ENCODE peak calls at places on chromosomes 16 and 17, in six cellular contexts. Y is endothelial cell of umbilical vein, S is K562, L is GM12878, Q is HepG2, E is A549. F is an unnamed sample.
A peak's percentile ranks its signal among the peaks of the same experiment; 100 is the strongest.

GRCh38 chr16:53213542-53213941 is 158.8 kb downstream of the CHD9 start:
- DNase-seq in Y (no peak), S (no peak), L (no peak), Q (no peak), E (no peak), F (no peak)

GRCh38 chr17:57970706-57971105 is 15.5 kb upstream of the CUEDC1 start:
- DNase-seq in Y (peak; percentile 26), S (no peak), L (no peak), Q (no peak), E (no peak), F (no peak)

GRCh38 chr17:27366438-27366837 is 72.5 kb downstream of the WSB1 start:
- DNase-seq in Y (no peak), S (no peak), L (no peak), Q (no peak), E (no peak), F (no peak)

GRCh38 chr17:47914296-47914948 is 18.4 kb downstream of the SP2 start:
- DNase-seq in Y (no peak), S (no peak), L (no peak), Q (no peak), E (no peak), F (no peak)

GRCh38 chr17:28916302-28916934 is 13.5 kb upstream of the DHRS13 start:
- DNase-seq in Y (peak; percentile 50), S (peak; percentile 44), L (no peak), Q (peak; percentile 38), E (peak; percentile 63), F (peak; percentile 58)

GRCh38 chr17:76142044-76143041 is 1.3 kb upstream of the FOXJ1 start:
- DNase-seq in Y (no peak), S (no peak), L (no peak), Q (no peak), E (no peak), F (no peak)

GRCh38 chr17:48575673-48576478 is 2.3 kb downstream of the HOXB4 start:
- DNase-seq in Y (peak; percentile 65), S (peak; percentile 36), L (no peak), Q (no peak), E (no peak), F (no peak)

GRCh38 chr17:81253358-81254131 is 14.4 kb downstream of the NDUFAF8 start:
- DNase-seq in Y (peak; percentile 43), S (peak; percentile 77), L (no peak), Q (no peak), E (peak; percentile 62), F (peak; percentile 62)

GRCh38 chr16:21036471-21036870 is 114.2 kb downstream of the DNAH3 start:
- DNase-seq in Y (no peak), S (no peak), L (no peak), Q (no peak), E (no peak), F (no peak)

GRCh38 chr16:71817690-71818089 is 9.1 kb upstream of the AP1G1 start:
- DNase-seq in Y (no peak), S (no peak), L (no peak), Q (no peak), E (no peak), F (no peak)

GRCh38 chr16:88393034-88393433 is 10.3 kb downstream of the ZNF469 start:
- DNase-seq in Y (peak; percentile 34), S (no peak), L (no peak), Q (no peak), E (no peak), F (no peak)

GRCh38 chr16:12613131-12613991 is 190.3 kb downstream of the CPPED1 start:
- DNase-seq in Y (peak; percentile 18), S (peak; percentile 68), L (peak; percentile 76), Q (peak; percentile 100), E (peak; percentile 61), F (peak; percentile 51)

DNA sequence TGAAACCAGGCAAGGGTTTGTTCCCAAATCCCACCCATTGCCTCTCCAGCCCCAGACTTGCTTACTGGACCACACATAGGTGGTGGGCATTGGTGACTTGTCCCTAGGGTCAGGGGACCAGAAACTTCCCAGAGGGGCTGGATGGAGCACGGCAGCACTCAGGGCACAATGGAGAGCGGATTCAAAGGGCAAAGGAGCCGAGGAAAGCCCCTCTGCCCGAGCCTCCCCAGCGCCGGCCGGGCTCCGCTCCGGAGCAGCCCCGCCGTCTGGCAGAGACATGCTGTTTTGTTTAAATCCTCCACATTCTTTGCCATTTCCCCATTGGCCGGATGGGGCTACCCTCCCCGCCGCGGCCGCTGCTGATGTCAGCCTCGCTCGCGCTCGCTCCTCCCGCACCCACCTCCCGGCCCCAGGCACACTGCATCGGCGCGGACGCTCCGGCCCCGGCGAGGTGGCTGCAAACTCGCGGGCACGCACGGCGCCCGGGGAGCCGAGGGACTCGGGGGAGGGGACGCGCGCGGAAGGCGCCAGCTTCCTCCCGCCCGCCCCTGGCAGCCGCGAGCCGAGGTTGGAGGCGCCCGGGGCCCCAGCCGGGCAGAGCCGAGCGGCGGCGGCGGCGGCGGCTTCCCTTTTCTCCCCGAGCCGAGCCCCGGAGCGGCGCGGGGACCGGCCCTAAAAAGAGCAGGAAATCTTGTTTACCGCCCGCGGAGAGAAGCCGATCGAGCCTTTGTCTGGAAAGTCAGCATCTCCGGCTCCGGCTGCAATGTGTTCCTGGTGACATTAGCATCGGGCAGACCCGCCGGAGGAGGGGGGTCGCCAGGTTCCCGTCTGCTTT is at the start of gene PITPNC1:
- DNase-seq in Y (peak; percentile 89), S (peak; percentile 63), L (no peak), Q (peak; percentile 76), E (peak; percentile 86), F (peak; percentile 92)
- TF ChIP-seq CTCF in Y (no peak), S (no peak), L (no peak), Q (peak; percentile 48), E (peak; percentile 14), F (no peak)

DNA sequence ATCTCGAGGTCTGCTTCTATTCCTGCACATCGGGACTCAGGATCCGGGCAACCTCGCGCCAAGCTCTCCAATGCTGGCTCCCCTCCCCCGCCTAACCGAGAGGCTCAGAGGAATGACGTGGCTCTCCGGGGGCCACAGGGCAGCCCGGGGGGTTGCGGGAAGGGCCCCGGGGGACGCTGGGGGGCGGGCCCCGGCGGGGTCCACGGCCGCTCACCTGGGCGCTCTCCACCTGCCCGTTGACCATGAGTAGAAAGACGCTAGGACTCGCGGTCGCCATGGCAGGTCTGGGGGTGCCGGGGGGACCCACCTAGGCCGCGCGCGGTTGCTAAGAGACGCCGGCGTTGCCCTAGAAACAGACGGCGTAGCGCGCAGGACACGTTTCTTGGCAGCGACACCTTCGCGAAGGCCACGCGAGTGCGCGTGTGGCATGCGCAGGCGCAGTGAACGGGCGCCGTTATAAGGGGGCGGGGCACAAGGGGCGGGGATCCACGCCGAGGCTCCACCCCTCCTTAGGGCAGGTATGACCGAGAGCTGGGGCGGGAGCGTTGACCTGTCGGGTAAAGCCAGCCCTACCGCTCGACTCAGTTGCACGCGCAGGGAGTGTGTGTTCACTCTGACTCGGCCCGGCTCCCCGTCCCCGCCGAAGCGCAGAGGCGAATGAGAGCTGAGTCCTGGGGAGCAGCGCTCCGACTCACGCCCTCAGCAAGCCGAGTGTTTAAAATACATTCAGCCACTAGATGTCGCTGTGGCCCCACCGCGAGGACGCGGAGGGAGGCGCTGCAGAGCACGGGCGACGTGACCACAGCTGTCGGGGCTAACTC is at the start of gene B9D1:
- DNase-seq in Y (peak; percentile 93), S (peak; percentile 93), L (peak; percentile 73), Q (peak; percentile 77), E (peak; percentile 99), F (peak; percentile 90)
- TF ChIP-seq POLR2A in Y (peak; percentile 10), S (peak; percentile 56), L (peak; percentile 53), Q (peak; percentile 72), E (peak; percentile 47), F (no peak)

GRCh38 chr16:64133396-64133795 is 988.5 kb downstream of the CDH11 start:
- DNase-seq in Y (no peak), S (no peak), L (no peak), Q (no peak), E (no peak), F (no peak)
- TF ChIP-seq MYC in Y (no peak), S (no peak), L (no peak), Q (no peak), E (no peak), F (no peak)

GRCh38 chr16:63720848-63721247 is 1401.0 kb downstream of the CDH11 start:
- DNase-seq in Y (no peak), S (no peak), L (no peak), Q (no peak), E (no peak), F (no peak)
- TF ChIP-seq CTCF in Y (no peak), S (no peak), L (no peak), Q (no peak), E (no peak), F (no peak)

F was measured in NB4.